ENCODE peak calls at places on chromosomes 3 and 15, in ten cellular contexts. One of them, this sample, is unnamed.
A peak's percentile ranks its signal among the peaks of the same experiment; 100 is the strongest.

GRCh38 chr15:70437882-70438331 is 325.5 kb downstream of the UACA start:
- DNase-seq in sigmoid colon: no peak
- DNase-seq in ovary: no peak
- DNase-seq in stomach: no peak
- DNase-seq in K562: no peak
- DNase-seq in uterus: no peak
- DNase-seq in IMR-90: no peak
- DNase-seq in suprapubic skin: no peak
- DNase-seq in Peyer's patch: peak; percentile 24
- DNase-seq in adrenal gland: no peak
- DNase-seq in this sample: no peak

GRCh38 chr15:67646847-67647246 is 104.3 kb downstream of the MAP2K5 start:
- DNase-seq in sigmoid colon: no peak
- DNase-seq in ovary: no peak
- DNase-seq in stomach: no peak
- DNase-seq in K562: no peak
- DNase-seq in uterus: no peak
- DNase-seq in IMR-90: no peak
- DNase-seq in suprapubic skin: no peak
- DNase-seq in Peyer's patch: no peak
- DNase-seq in adrenal gland: no peak
- DNase-seq in this sample: no peak

GRCh38 chr15:70466895-70467529 is 296.3 kb downstream of the UACA start:
- DNase-seq in sigmoid colon: peak; percentile 75
- DNase-seq in ovary: peak; percentile 30
- DNase-seq in stomach: peak; percentile 69
- DNase-seq in K562: peak; percentile 59
- DNase-seq in uterus: peak; percentile 48
- DNase-seq in IMR-90: peak; percentile 54
- DNase-seq in suprapubic skin: no peak
- DNase-seq in Peyer's patch: peak; percentile 86
- DNase-seq in adrenal gland: peak; percentile 42
- DNase-seq in this sample: peak; percentile 54

GRCh38 chr3:37530298-37530697 is 331.4 kb upstream of the CTDSPL start:
- DNase-seq in sigmoid colon: no peak
- DNase-seq in ovary: no peak
- DNase-seq in stomach: no peak
- DNase-seq in K562: no peak
- DNase-seq in uterus: no peak
- DNase-seq in IMR-90: no peak
- DNase-seq in suprapubic skin: no peak
- DNase-seq in Peyer's patch: no peak
- DNase-seq in adrenal gland: no peak
- DNase-seq in this sample: no peak

GRCh38 chr15:61660579-61660978 is 399.7 kb downstream of the VPS13C start:
- DNase-seq in sigmoid colon: peak; percentile 73
- DNase-seq in ovary: no peak
- DNase-seq in stomach: no peak
- DNase-seq in K562: no peak
- DNase-seq in uterus: peak; percentile 57
- DNase-seq in IMR-90: peak; percentile 7
- DNase-seq in suprapubic skin: peak; percentile 70
- DNase-seq in Peyer's patch: no peak
- DNase-seq in adrenal gland: no peak
- DNase-seq in this sample: peak; percentile 43

GRCh38 chr15:58393196-58393790 is 38.5 kb upstream of the LIPC start:
- DNase-seq in sigmoid colon: no peak
- DNase-seq in ovary: no peak
- DNase-seq in stomach: no peak
- DNase-seq in K562: no peak
- DNase-seq in uterus: no peak
- DNase-seq in IMR-90: peak; percentile 30
- DNase-seq in suprapubic skin: no peak
- DNase-seq in Peyer's patch: no peak
- DNase-seq in adrenal gland: no peak
- DNase-seq in this sample: no peak

GRCh38 chr3:183252973-183253363 is at the start of gene B3GNT5:
- DNase-seq in sigmoid colon: peak; percentile 65
- DNase-seq in ovary: peak; percentile 33
- DNase-seq in stomach: peak; percentile 86
- DNase-seq in K562: peak; percentile 86
- DNase-seq in uterus: peak; percentile 30
- DNase-seq in IMR-90: no peak
- DNase-seq in suprapubic skin: peak; percentile 87
- DNase-seq in Peyer's patch: peak; percentile 92
- DNase-seq in adrenal gland: no peak
- DNase-seq in this sample: no peak

GRCh38 chr15:75452968-75453702 is 1.6 kb upstream of the SIN3A start:
- DNase-seq in sigmoid colon: peak; percentile 87
- DNase-seq in ovary: peak; percentile 56
- DNase-seq in stomach: peak; percentile 38
- DNase-seq in K562: peak; percentile 73
- DNase-seq in uterus: peak; percentile 66
- DNase-seq in IMR-90: no peak
- DNase-seq in suprapubic skin: peak; percentile 83
- DNase-seq in Peyer's patch: peak; percentile 72
- DNase-seq in adrenal gland: peak; percentile 59
- DNase-seq in this sample: peak; percentile 42

GRCh38 chr3:32437898-32438297 is 46.2 kb downstream of the CMTM7 start:
- DNase-seq in sigmoid colon: no peak
- DNase-seq in ovary: no peak
- DNase-seq in stomach: no peak
- DNase-seq in K562: no peak
- DNase-seq in uterus: no peak
- DNase-seq in IMR-90: no peak
- DNase-seq in suprapubic skin: no peak
- DNase-seq in Peyer's patch: peak; percentile 34
- DNase-seq in adrenal gland: no peak
- DNase-seq in this sample: no peak

GRCh38 chr15:63126726-63127125 is 5.1 kb downstream of the LACTB start:
- DNase-seq in sigmoid colon: no peak
- DNase-seq in ovary: no peak
- DNase-seq in stomach: no peak
- DNase-seq in K562: no peak
- DNase-seq in uterus: no peak
- DNase-seq in IMR-90: no peak
- DNase-seq in suprapubic skin: no peak
- DNase-seq in Peyer's patch: no peak
- DNase-seq in adrenal gland: no peak
- DNase-seq in this sample: no peak

GRCh38 chr15:63124506-63124905 is 2.8 kb downstream of the LACTB start:
- DNase-seq in sigmoid colon: no peak
- DNase-seq in ovary: no peak
- DNase-seq in stomach: no peak
- DNase-seq in K562: no peak
- DNase-seq in uterus: no peak
- DNase-seq in IMR-90: no peak
- DNase-seq in suprapubic skin: no peak
- DNase-seq in Peyer's patch: no peak
- DNase-seq in adrenal gland: no peak
- DNase-seq in this sample: no peak

GRCh38 chr15:63121382-63122001 is at the start of gene LACTB:
- DNase-seq in sigmoid colon: peak; percentile 93
- DNase-seq in ovary: peak; percentile 82
- DNase-seq in stomach: peak; percentile 89
- DNase-seq in K562: peak; percentile 94
- DNase-seq in uterus: peak; percentile 86
- DNase-seq in IMR-90: peak; percentile 89
- DNase-seq in suprapubic skin: peak; percentile 92
- DNase-seq in Peyer's patch: peak; percentile 92
- DNase-seq in adrenal gland: peak; percentile 91
- DNase-seq in this sample: peak; percentile 75

GRCh38 chr15:63118854-63119253 is 2.8 kb upstream of the LACTB start:
- DNase-seq in sigmoid colon: no peak
- DNase-seq in ovary: no peak
- DNase-seq in stomach: no peak
- DNase-seq in K562: no peak
- DNase-seq in uterus: no peak
- DNase-seq in IMR-90: no peak
- DNase-seq in suprapubic skin: no peak
- DNase-seq in Peyer's patch: no peak
- DNase-seq in adrenal gland: no peak
- DNase-seq in this sample: no peak

GRCh38 chr15:63122002-63122893 is 587 bp downstream of the LACTB start:
- DNase-seq in sigmoid colon: peak; percentile 93
- DNase-seq in ovary: peak; percentile 69
- DNase-seq in stomach: peak; percentile 95
- DNase-seq in K562: peak; percentile 86
- DNase-seq in uterus: peak; percentile 85
- DNase-seq in IMR-90: peak; percentile 75
- DNase-seq in suprapubic skin: peak; percentile 95
- DNase-seq in Peyer's patch: peak; percentile 97
- DNase-seq in adrenal gland: peak; percentile 92
- DNase-seq in this sample: peak; percentile 85
- TF ChIP-seq CTCF in sigmoid colon: no peak
- TF ChIP-seq CTCF in ovary: peak; percentile 6
- TF ChIP-seq CTCF in stomach: no peak
- TF ChIP-seq CTCF in K562: peak; percentile 30
- TF ChIP-seq CTCF in uterus: no peak
- TF ChIP-seq CTCF in IMR-90: no peak
- TF ChIP-seq CTCF in suprapubic skin: no peak
- TF ChIP-seq CTCF in Peyer's patch: peak; percentile 37
- TF ChIP-seq CTCF in adrenal gland: peak; percentile 13
- TF ChIP-seq CTCF in this sample: peak; percentile 32

DNA sequence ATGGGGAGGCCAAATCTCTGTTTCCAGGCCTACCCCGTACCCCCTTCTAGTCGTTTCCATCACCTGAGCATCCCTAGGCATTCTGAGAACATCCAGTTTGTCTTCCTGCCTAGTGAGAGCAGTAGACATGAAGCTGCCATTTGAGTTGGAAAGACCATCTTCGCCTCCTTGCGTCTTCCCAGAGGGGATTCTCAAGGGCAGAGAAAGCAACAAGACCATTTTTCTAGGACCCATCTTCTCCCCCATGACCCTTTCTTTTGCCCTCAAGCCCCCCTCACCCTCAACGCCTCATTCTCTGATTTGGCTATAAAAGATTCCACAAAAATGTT is 148.7 kb upstream of the BHLHE40 start:
- DNase-seq in sigmoid colon: no peak
- DNase-seq in ovary: no peak
- DNase-seq in stomach: no peak
- DNase-seq in K562: no peak
- DNase-seq in uterus: no peak
- DNase-seq in IMR-90: no peak
- DNase-seq in suprapubic skin: no peak
- DNase-seq in Peyer's patch: no peak
- DNase-seq in adrenal gland: no peak
- DNase-seq in this sample: no peak
- H3K4me3 ChIP-seq in sigmoid colon: no peak overlapping the region
- H3K4me3 ChIP-seq in ovary: no peak overlapping the region
- H3K4me3 ChIP-seq in stomach: no peak overlapping the region
- H3K4me3 ChIP-seq in K562: no peak overlapping the region
- H3K4me3 ChIP-seq in uterus: no peak overlapping the region
- H3K4me3 ChIP-seq in IMR-90: no peak overlapping the region
- H3K4me3 ChIP-seq in suprapubic skin: no peak overlapping the region
- H3K4me3 ChIP-seq in Peyer's patch: no peak overlapping the region
- H3K4me3 ChIP-seq in adrenal gland: no peak overlapping the region
- H3K4me3 ChIP-seq in this sample: no peak overlapping the region

DNA sequence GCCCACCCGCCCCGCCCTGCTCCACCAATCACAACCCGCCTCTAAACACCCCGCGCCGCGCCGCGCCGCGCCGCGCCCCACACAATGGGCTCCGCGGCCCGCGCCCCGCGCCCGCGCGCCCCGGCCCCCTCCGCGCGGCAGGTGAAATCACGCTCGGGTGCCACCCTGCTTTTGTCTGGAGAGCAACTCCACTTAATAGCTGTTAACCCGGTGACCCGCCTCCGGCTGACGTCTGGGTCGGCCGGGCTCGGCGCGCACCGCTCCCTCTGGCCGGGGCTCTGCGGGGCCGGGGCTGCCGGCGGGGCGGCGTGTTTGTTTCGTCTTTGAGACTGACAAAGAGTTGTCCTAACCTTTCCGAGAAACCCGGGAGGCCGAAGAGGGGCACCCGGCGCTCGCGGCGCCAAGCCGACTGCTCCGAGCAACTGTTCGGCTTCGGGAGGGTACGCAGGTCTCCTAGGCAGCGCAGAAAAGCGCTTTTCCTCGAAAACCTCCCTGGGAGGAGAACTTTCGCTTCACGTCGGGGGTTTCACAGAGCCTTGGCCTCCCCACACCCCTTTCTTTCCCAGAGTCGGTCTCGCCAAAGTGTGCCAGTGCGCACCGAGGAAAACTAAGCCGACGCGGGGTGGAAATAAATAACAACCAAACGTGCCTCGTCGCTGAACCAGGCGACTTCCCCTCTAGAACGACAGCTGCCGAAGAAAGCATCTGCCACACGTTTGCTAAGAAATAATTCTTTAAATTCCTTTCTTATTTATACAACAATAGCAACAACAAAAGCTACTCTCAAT is 518.4 kb downstream of the FOXP1 start:
- DNase-seq in sigmoid colon: peak; percentile 77
- DNase-seq in ovary: peak; percentile 66
- DNase-seq in stomach: peak; percentile 68
- DNase-seq in K562: peak; percentile 70
- DNase-seq in uterus: peak; percentile 58
- DNase-seq in IMR-90: peak; percentile 41
- DNase-seq in suprapubic skin: peak; percentile 77
- DNase-seq in Peyer's patch: peak; percentile 83
- DNase-seq in adrenal gland: peak; percentile 38
- DNase-seq in this sample: peak; percentile 39
- TF ChIP-seq POLR2A in sigmoid colon: no peak
- TF ChIP-seq POLR2A in ovary: peak; percentile 11
- TF ChIP-seq POLR2A in stomach: no peak
- TF ChIP-seq POLR2A in K562: no peak
- TF ChIP-seq POLR2A in uterus: peak; percentile 4
- TF ChIP-seq POLR2A in IMR-90: peak; percentile 42
- TF ChIP-seq POLR2A in suprapubic skin: no peak
- TF ChIP-seq POLR2A in Peyer's patch: no peak
- TF ChIP-seq POLR2A in adrenal gland: no peak
- TF ChIP-seq POLR2A in this sample: no peak

GRCh38 chr15:64023215-64023614 is 23.1 kb downstream of the DAPK2 start:
- DNase-seq in sigmoid colon: peak; percentile 32
- DNase-seq in ovary: no peak
- DNase-seq in stomach: peak; percentile 41
- DNase-seq in K562: peak; percentile 61
- DNase-seq in uterus: no peak
- DNase-seq in IMR-90: no peak
- DNase-seq in suprapubic skin: no peak
- DNase-seq in Peyer's patch: peak; percentile 82
- DNase-seq in adrenal gland: no peak
- DNase-seq in this sample: no peak

GRCh38 chr15:64029111-64029510 is 17.2 kb downstream of the DAPK2 start:
- DNase-seq in sigmoid colon: no peak
- DNase-seq in ovary: no peak
- DNase-seq in stomach: no peak
- DNase-seq in K562: no peak
- DNase-seq in uterus: no peak
- DNase-seq in IMR-90: no peak
- DNase-seq in suprapubic skin: no peak
- DNase-seq in Peyer's patch: no peak
- DNase-seq in adrenal gland: no peak
- DNase-seq in this sample: no peak

GRCh38 chr15:64022571-64022970 is 23.7 kb downstream of the DAPK2 start:
- DNase-seq in sigmoid colon: peak; percentile 13
- DNase-seq in ovary: no peak
- DNase-seq in stomach: no peak
- DNase-seq in K562: no peak
- DNase-seq in uterus: no peak
- DNase-seq in IMR-90: no peak
- DNase-seq in suprapubic skin: no peak
- DNase-seq in Peyer's patch: no peak
- DNase-seq in adrenal gland: no peak
- DNase-seq in this sample: no peak

GRCh38 chr15:64019764-64020163 is 26.5 kb downstream of the DAPK2 start:
- DNase-seq in sigmoid colon: no peak
- DNase-seq in ovary: no peak
- DNase-seq in stomach: peak; percentile 77
- DNase-seq in K562: no peak
- DNase-seq in uterus: no peak
- DNase-seq in IMR-90: no peak
- DNase-seq in suprapubic skin: no peak
- DNase-seq in Peyer's patch: peak; percentile 75
- DNase-seq in adrenal gland: no peak
- DNase-seq in this sample: no peak

GRCh38 chr15:64024172-64025050 is 21.9 kb downstream of the DAPK2 start:
- DNase-seq in sigmoid colon: no peak
- DNase-seq in ovary: no peak
- DNase-seq in stomach: no peak
- DNase-seq in K562: no peak
- DNase-seq in uterus: no peak
- DNase-seq in IMR-90: no peak
- DNase-seq in suprapubic skin: no peak
- DNase-seq in Peyer's patch: peak; percentile 40
- DNase-seq in adrenal gland: no peak
- DNase-seq in this sample: no peak
- TF ChIP-seq CTCF in sigmoid colon: no peak
- TF ChIP-seq CTCF in ovary: no peak
- TF ChIP-seq CTCF in stomach: no peak
- TF ChIP-seq CTCF in K562: peak; percentile 32
- TF ChIP-seq CTCF in uterus: no peak
- TF ChIP-seq CTCF in IMR-90: no peak
- TF ChIP-seq CTCF in suprapubic skin: no peak
- TF ChIP-seq CTCF in Peyer's patch: peak; percentile 17
- TF ChIP-seq CTCF in adrenal gland: no peak
- TF ChIP-seq CTCF in this sample: no peak

This sample was measured in tibial nerve.